ENCODE peak calls at places on chromosomes 16 and 17, in six cellular contexts. One of them, this sample, is unnamed.
A peak's percentile ranks its signal among the peaks of the same experiment; 100 is the strongest.

GRCh38 chr17:78697846-78698343 is 84.2 kb downstream of the CYTH1 start:
- DNase-seq in GM12892: no peak
- DNase-seq in SK-N-SH: no peak
- DNase-seq in GM12878: no peak
- DNase-seq in HepG2: no peak
- DNase-seq in H1: no peak
- DNase-seq in this sample: no peak

GRCh38 chr17:19278729-19279128 is 41.6 kb downstream of the EPN2 start:
- DNase-seq in GM12892: no peak
- DNase-seq in SK-N-SH: no peak
- DNase-seq in GM12878: no peak
- DNase-seq in HepG2: no peak
- DNase-seq in H1: no peak
- DNase-seq in this sample: no peak

GRCh38 chr17:31858647-31859486 is at the start of gene COPRS:
- DNase-seq in GM12892: peak; percentile 88
- DNase-seq in SK-N-SH: peak; percentile 99
- DNase-seq in GM12878: no peak
- DNase-seq in HepG2: peak; percentile 64
- DNase-seq in H1: peak; percentile 82
- DNase-seq in this sample: peak; percentile 92

GRCh38 chr16:11636172-11636721 is 32.0 kb upstream of the SNN start:
- DNase-seq in GM12892: no peak
- DNase-seq in SK-N-SH: no peak
- DNase-seq in GM12878: no peak
- DNase-seq in HepG2: peak; percentile 56
- DNase-seq in H1: peak; percentile 69
- DNase-seq in this sample: no peak

GRCh38 chr16:23640669-23640958 is 496 bp downstream of the PALB2 start:
- DNase-seq in GM12892: peak; percentile 21
- DNase-seq in SK-N-SH: peak; percentile 41
- DNase-seq in GM12878: no peak
- DNase-seq in HepG2: no peak
- DNase-seq in H1: no peak
- DNase-seq in this sample: peak; percentile 9

GRCh38 chr16:88810166-88810867 is 1.4 kb downstream of the APRT start:
- DNase-seq in GM12892: no peak
- DNase-seq in SK-N-SH: no peak
- DNase-seq in GM12878: no peak
- DNase-seq in HepG2: no peak
- DNase-seq in H1: no peak
- DNase-seq in this sample: no peak

GRCh38 chr16:49465661-49466528 is 92.3 kb downstream of the C16orf78 start:
- DNase-seq in GM12892: no peak
- DNase-seq in SK-N-SH: no peak
- DNase-seq in GM12878: no peak
- DNase-seq in HepG2: no peak
- DNase-seq in H1: peak; percentile 33
- DNase-seq in this sample: no peak

GRCh38 chr17:76142044-76143041 is 1.3 kb upstream of the FOXJ1 start:
- DNase-seq in GM12892: no peak
- DNase-seq in SK-N-SH: peak; percentile 50
- DNase-seq in GM12878: no peak
- DNase-seq in HepG2: no peak
- DNase-seq in H1: no peak
- DNase-seq in this sample: no peak

GRCh38 chr17:17685775-17686291 is 4.6 kb downstream of the RAI1 start:
- DNase-seq in GM12892: no peak
- DNase-seq in SK-N-SH: peak; percentile 65
- DNase-seq in GM12878: no peak
- DNase-seq in HepG2: no peak
- DNase-seq in H1: no peak
- DNase-seq in this sample: no peak

GRCh38 chr17:7974638-7975131 is 27.7 kb upstream of the GUCY2D start:
- DNase-seq in GM12892: no peak
- DNase-seq in SK-N-SH: no peak
- DNase-seq in GM12878: no peak
- DNase-seq in HepG2: no peak
- DNase-seq in H1: no peak
- DNase-seq in this sample: no peak

GRCh38 chr16:585351-585750 is 4.5 kb upstream of the RAB40C start:
- DNase-seq in GM12892: no peak
- DNase-seq in SK-N-SH: peak; percentile 83
- DNase-seq in GM12878: no peak
- DNase-seq in HepG2: peak; percentile 46
- DNase-seq in H1: no peak
- DNase-seq in this sample: no peak

GRCh38 chr16:81238296-81239011 is at the start of gene BCO1:
- DNase-seq in GM12892: no peak
- DNase-seq in SK-N-SH: no peak
- DNase-seq in GM12878: no peak
- DNase-seq in HepG2: peak; percentile 35
- DNase-seq in H1: no peak
- DNase-seq in this sample: no peak

GRCh38 chr16:19886061-19886792 is 1.6 kb upstream of the GPRC5B start:
- DNase-seq in GM12892: peak; percentile 38
- DNase-seq in SK-N-SH: peak; percentile 70
- DNase-seq in GM12878: peak; percentile 37
- DNase-seq in HepG2: peak; percentile 76
- DNase-seq in H1: peak; percentile 94
- DNase-seq in this sample: peak; percentile 46

GRCh38 chr16:72013389-72013788 is 4.8 kb downstream of the DHODH start:
- DNase-seq in GM12892: no peak
- DNase-seq in SK-N-SH: no peak
- DNase-seq in GM12878: no peak
- DNase-seq in HepG2: no peak
- DNase-seq in H1: no peak
- DNase-seq in this sample: no peak

GRCh38 chr17:21313320-21313719 is 28.8 kb downstream of the MAP2K3 start:
- DNase-seq in GM12892: no peak
- DNase-seq in SK-N-SH: no peak
- DNase-seq in GM12878: no peak
- DNase-seq in HepG2: no peak
- DNase-seq in H1: no peak
- DNase-seq in this sample: no peak

GRCh38 chr17:65190467-65191095 is 53.4 kb downstream of the RGS9 start:
- DNase-seq in GM12892: no peak
- DNase-seq in SK-N-SH: no peak
- DNase-seq in GM12878: no peak
- DNase-seq in HepG2: no peak
- DNase-seq in H1: no peak
- DNase-seq in this sample: no peak

GRCh38 chr17:75524971-75525805 is at the start of gene LLGL2:
- DNase-seq in GM12892: peak; percentile 94
- DNase-seq in SK-N-SH: peak; percentile 99
- DNase-seq in GM12878: no peak
- DNase-seq in HepG2: peak; percentile 83
- DNase-seq in H1: peak; percentile 89
- DNase-seq in this sample: peak; percentile 95

GRCh38 chr16:88454315-88455057 is 1.4 kb downstream of the ZFPM1 start:
- DNase-seq in GM12892: no peak
- DNase-seq in SK-N-SH: peak; percentile 72
- DNase-seq in GM12878: no peak
- DNase-seq in HepG2: no peak
- DNase-seq in H1: peak; percentile 61
- DNase-seq in this sample: no peak

GRCh38 chr16:30758988-30759461 is 2.8 kb downstream of the CFAP119 start:
- DNase-seq in GM12892: no peak
- DNase-seq in SK-N-SH: no peak
- DNase-seq in GM12878: no peak
- DNase-seq in HepG2: no peak
- DNase-seq in H1: no peak
- DNase-seq in this sample: no peak

GRCh38 chr16:72824761-72825160 is 223.2 kb downstream of the ZFHX3 start:
- DNase-seq in GM12892: no peak
- DNase-seq in SK-N-SH: no peak
- DNase-seq in GM12878: no peak
- DNase-seq in HepG2: no peak
- DNase-seq in H1: no peak
- DNase-seq in this sample: no peak

GRCh38 chr17:429589-429988 is 77.0 kb upstream of the RPH3AL start:
- DNase-seq in GM12892: no peak
- DNase-seq in SK-N-SH: no peak
- DNase-seq in GM12878: no peak
- DNase-seq in HepG2: no peak
- DNase-seq in H1: no peak
- DNase-seq in this sample: no peak

GRCh38 chr16:48435319-48435682 is 50.1 kb upstream of the SIAH1 start:
- DNase-seq in GM12892: no peak
- DNase-seq in SK-N-SH: no peak
- DNase-seq in GM12878: no peak
- DNase-seq in HepG2: no peak
- DNase-seq in H1: no peak
- DNase-seq in this sample: no peak

GRCh38 chr16:80210787-80211186 is 330.0 kb upstream of the DYNLRB2 start:
- DNase-seq in GM12892: no peak
- DNase-seq in SK-N-SH: no peak
- DNase-seq in GM12878: no peak
- DNase-seq in HepG2: no peak
- DNase-seq in H1: no peak
- DNase-seq in this sample: no peak

GRCh38 chr16:138049-138417 is 440 bp downstream of the NPRL3 start:
- DNase-seq in GM12892: peak; percentile 49
- DNase-seq in SK-N-SH: peak; percentile 76
- DNase-seq in GM12878: no peak
- DNase-seq in HepG2: no peak
- DNase-seq in H1: peak; percentile 71
- DNase-seq in this sample: no peak

GRCh38 chr17:39187152-39187830 is 10.2 kb downstream of the CACNB1 start:
- DNase-seq in GM12892: no peak
- DNase-seq in SK-N-SH: no peak
- DNase-seq in GM12878: no peak
- DNase-seq in HepG2: no peak
- DNase-seq in H1: no peak
- DNase-seq in this sample: no peak
- TF ChIP-seq POLR2AphosphoS5 in GM12892: no peak
- TF ChIP-seq POLR2AphosphoS5 in SK-N-SH: no peak
- TF ChIP-seq POLR2AphosphoS5 in GM12878: no peak
- TF ChIP-seq POLR2AphosphoS5 in HepG2: no peak
- TF ChIP-seq POLR2AphosphoS5 in H1: no peak
- TF ChIP-seq POLR2AphosphoS5 in this sample: no peak

GRCh38 chr17:47300718-47301117 is 23.0 kb upstream of the EFCAB13 start:
- DNase-seq in GM12892: no peak
- DNase-seq in SK-N-SH: no peak
- DNase-seq in GM12878: no peak
- DNase-seq in HepG2: no peak
- DNase-seq in H1: no peak
- DNase-seq in this sample: no peak

GRCh38 chr17:47304191-47304590 is 19.6 kb upstream of the EFCAB13 start:
- DNase-seq in GM12892: no peak
- DNase-seq in SK-N-SH: no peak
- DNase-seq in GM12878: no peak
- DNase-seq in HepG2: no peak
- DNase-seq in H1: no peak
- DNase-seq in this sample: no peak

GRCh38 chr17:47301831-47302230 is 21.9 kb upstream of the EFCAB13 start:
- DNase-seq in GM12892: no peak
- DNase-seq in SK-N-SH: no peak
- DNase-seq in GM12878: no peak
- DNase-seq in HepG2: no peak
- DNase-seq in H1: no peak
- DNase-seq in this sample: no peak

GRCh38 chr17:47301161-47301560 is 22.6 kb upstream of the EFCAB13 start:
- DNase-seq in GM12892: no peak
- DNase-seq in SK-N-SH: no peak
- DNase-seq in GM12878: no peak
- DNase-seq in HepG2: no peak
- DNase-seq in H1: no peak
- DNase-seq in this sample: no peak

DNA sequence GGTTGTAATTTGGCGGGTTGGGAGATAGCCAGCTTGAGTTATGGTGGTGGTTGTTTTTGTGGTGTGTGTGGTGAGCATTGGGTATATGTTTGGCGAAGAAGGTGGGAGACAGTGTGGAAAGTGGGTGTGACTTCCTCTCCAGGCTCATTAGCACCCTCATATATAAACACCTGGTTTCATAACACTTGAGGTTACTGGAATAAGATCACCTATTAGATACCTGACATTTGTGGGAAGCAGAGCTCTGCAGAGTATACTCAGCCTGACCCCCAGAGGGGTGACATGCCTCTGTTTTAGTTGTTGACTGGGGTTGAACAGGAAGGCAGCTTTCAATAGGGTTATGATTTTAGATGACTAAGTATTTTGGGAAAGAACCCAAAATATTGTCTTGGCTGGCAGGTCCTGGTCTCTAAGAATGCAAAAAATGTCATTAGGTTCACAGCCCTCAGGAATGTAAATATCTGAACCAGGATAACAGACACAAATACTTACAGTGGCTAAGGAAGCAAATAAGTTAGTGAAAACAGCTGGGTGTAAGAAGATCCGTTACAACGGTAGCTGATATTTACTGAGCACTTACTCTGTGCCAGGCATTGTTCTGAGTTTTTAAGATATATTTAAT is 18.3 kb upstream of the EFCAB13 start:
- DNase-seq in GM12892: no peak
- DNase-seq in SK-N-SH: no peak
- DNase-seq in GM12878: no peak
- DNase-seq in HepG2: peak; percentile 25
- DNase-seq in H1: no peak
- DNase-seq in this sample: no peak
- TF ChIP-seq TAF1 in GM12892: no peak
- TF ChIP-seq TAF1 in SK-N-SH: peak; percentile 20
- TF ChIP-seq TAF1 in GM12878: no peak
- TF ChIP-seq TAF1 in HepG2: no peak
- TF ChIP-seq TAF1 in H1: no peak
- TF ChIP-seq TAF1 in this sample: no peak

GRCh38 chr16:85234310-85235235 is 122.3 kb upstream of the CIBAR2 start:
- DNase-seq in GM12892: no peak
- DNase-seq in SK-N-SH: peak; percentile 96
- DNase-seq in GM12878: no peak
- DNase-seq in HepG2: peak; percentile 70
- DNase-seq in H1: peak; percentile 91
- DNase-seq in this sample: no peak
- TF ChIP-seq POLR2AphosphoS5 in GM12892: no peak
- TF ChIP-seq POLR2AphosphoS5 in SK-N-SH: no peak
- TF ChIP-seq POLR2AphosphoS5 in GM12878: no peak
- TF ChIP-seq POLR2AphosphoS5 in HepG2: no peak
- TF ChIP-seq POLR2AphosphoS5 in H1: no peak
- TF ChIP-seq POLR2AphosphoS5 in this sample: no peak

GRCh38 chr17:63816669-63817068 is 10.6 kb upstream of the PSMC5 start:
- DNase-seq in GM12892: no peak
- DNase-seq in SK-N-SH: no peak
- DNase-seq in GM12878: no peak
- DNase-seq in HepG2: no peak
- DNase-seq in H1: no peak
- DNase-seq in this sample: no peak

GRCh38 chr17:63816123-63816522 is 11.1 kb upstream of the PSMC5 start:
- DNase-seq in GM12892: no peak
- DNase-seq in SK-N-SH: no peak
- DNase-seq in GM12878: no peak
- DNase-seq in HepG2: no peak
- DNase-seq in H1: no peak
- DNase-seq in this sample: no peak

GRCh38 chr17:63819131-63819530 is 8.1 kb upstream of the PSMC5 start:
- DNase-seq in GM12892: no peak
- DNase-seq in SK-N-SH: no peak
- DNase-seq in GM12878: no peak
- DNase-seq in HepG2: no peak
- DNase-seq in H1: no peak
- DNase-seq in this sample: no peak

GRCh38 chr17:63819585-63820537 is 7.4 kb upstream of the PSMC5 start:
- DNase-seq in GM12892: no peak
- DNase-seq in SK-N-SH: no peak
- DNase-seq in GM12878: no peak
- DNase-seq in HepG2: no peak
- DNase-seq in H1: peak; percentile 35
- DNase-seq in this sample: no peak

GRCh38 chr17:63817736-63818385 is 9.4 kb upstream of the PSMC5 start:
- DNase-seq in GM12892: no peak
- DNase-seq in SK-N-SH: no peak
- DNase-seq in GM12878: no peak
- DNase-seq in HepG2: no peak
- DNase-seq in H1: no peak
- DNase-seq in this sample: no peak
- TF ChIP-seq TAF1 in GM12892: no peak
- TF ChIP-seq TAF1 in SK-N-SH: no peak
- TF ChIP-seq TAF1 in GM12878: no peak
- TF ChIP-seq TAF1 in HepG2: no peak
- TF ChIP-seq TAF1 in H1: no peak
- TF ChIP-seq TAF1 in this sample: no peak

This sample was measured in GM12891.